ENCODE peak calls at places on chromosomes 2 and 18, in seven cellular contexts. One of them, this sample, is unnamed.

GRCh38 chr18:25875574-25875973 is 214.8 kb downstream of the SS18 start:
- DNase-seq in A549: no peak
- DNase-seq in AG10803: no peak
- DNase-seq in fibroblast of pulmonary artery: no peak
- DNase-seq in neural progenitor cell: no peak
- DNase-seq in choroid plexus epithelial cell: peak
- DNase-seq in fibroblast of villous mesenchyme: no peak
- DNase-seq in this sample: no peak

GRCh38 chr18:72762505-72763122 is 105.2 kb downstream of the NETO1 start:
- DNase-seq in A549: peak
- DNase-seq in AG10803: peak
- DNase-seq in fibroblast of pulmonary artery: peak
- DNase-seq in neural progenitor cell: peak
- DNase-seq in choroid plexus epithelial cell: peak
- DNase-seq in fibroblast of villous mesenchyme: peak
- DNase-seq in this sample: peak

GRCh38 chr2:174985624-174986023 is 19.6 kb downstream of the CHN1 start:
- DNase-seq in A549: no peak
- DNase-seq in AG10803: peak
- DNase-seq in fibroblast of pulmonary artery: peak
- DNase-seq in neural progenitor cell: peak
- DNase-seq in choroid plexus epithelial cell: peak
- DNase-seq in fibroblast of villous mesenchyme: peak
- DNase-seq in this sample: peak

GRCh38 chr2:137231616-137232015 is 466.3 kb downstream of the THSD7B start:
- DNase-seq in A549: no peak
- DNase-seq in AG10803: no peak
- DNase-seq in fibroblast of pulmonary artery: no peak
- DNase-seq in neural progenitor cell: no peak
- DNase-seq in choroid plexus epithelial cell: no peak
- DNase-seq in fibroblast of villous mesenchyme: no peak
- DNase-seq in this sample: no peak

GRCh38 chr2:9653485-9654271 is 22.9 kb upstream of the YWHAQ start:
- DNase-seq in A549: no peak
- DNase-seq in AG10803: no peak
- DNase-seq in fibroblast of pulmonary artery: no peak
- DNase-seq in neural progenitor cell: no peak
- DNase-seq in choroid plexus epithelial cell: no peak
- DNase-seq in fibroblast of villous mesenchyme: no peak
- DNase-seq in this sample: no peak

GRCh38 chr2:218981390-218982311 is 3.3 kb downstream of the FEV start:
- DNase-seq in A549: no peak
- DNase-seq in AG10803: no peak
- DNase-seq in fibroblast of pulmonary artery: peak
- DNase-seq in neural progenitor cell: peak
- DNase-seq in choroid plexus epithelial cell: no peak
- DNase-seq in fibroblast of villous mesenchyme: no peak
- DNase-seq in this sample: peak

GRCh38 chr2:108927936-108928659 is 60.9 kb downstream of the EDAR start:
- DNase-seq in A549: peak
- DNase-seq in AG10803: peak
- DNase-seq in fibroblast of pulmonary artery: peak
- DNase-seq in neural progenitor cell: peak
- DNase-seq in choroid plexus epithelial cell: peak
- DNase-seq in fibroblast of villous mesenchyme: peak
- DNase-seq in this sample: peak

GRCh38 chr18:75782826-75783225 is 355.3 kb upstream of the SMIM21 start:
- DNase-seq in A549: no peak
- DNase-seq in AG10803: no peak
- DNase-seq in fibroblast of pulmonary artery: no peak
- DNase-seq in neural progenitor cell: no peak
- DNase-seq in choroid plexus epithelial cell: no peak
- DNase-seq in fibroblast of villous mesenchyme: no peak
- DNase-seq in this sample: no peak

GRCh38 chr2:70922591-70923234 is 13.0 kb upstream of the ATP6V1B1 start:
- DNase-seq in A549: no peak
- DNase-seq in AG10803: no peak
- DNase-seq in fibroblast of pulmonary artery: no peak
- DNase-seq in neural progenitor cell: no peak
- DNase-seq in choroid plexus epithelial cell: peak
- DNase-seq in fibroblast of villous mesenchyme: no peak
- DNase-seq in this sample: no peak

GRCh38 chr2:20642026-20642971 is 8.6 kb downstream of the HS1BP3 start:
- DNase-seq in A549: peak
- DNase-seq in AG10803: peak
- DNase-seq in fibroblast of pulmonary artery: peak
- DNase-seq in neural progenitor cell: peak
- DNase-seq in choroid plexus epithelial cell: peak
- DNase-seq in fibroblast of villous mesenchyme: peak
- DNase-seq in this sample: peak

GRCh38 chr2:33602216-33602830 is 3.2 kb upstream of the FAM98A start:
- DNase-seq in A549: no peak
- DNase-seq in AG10803: peak
- DNase-seq in fibroblast of pulmonary artery: no peak
- DNase-seq in neural progenitor cell: no peak
- DNase-seq in choroid plexus epithelial cell: no peak
- DNase-seq in fibroblast of villous mesenchyme: no peak
- DNase-seq in this sample: peak

GRCh38 chr2:219021591-219021990 is 19.7 kb downstream of the CFAP65 start:
- DNase-seq in A549: no peak
- DNase-seq in AG10803: no peak
- DNase-seq in fibroblast of pulmonary artery: no peak
- DNase-seq in neural progenitor cell: no peak
- DNase-seq in choroid plexus epithelial cell: no peak
- DNase-seq in fibroblast of villous mesenchyme: no peak
- DNase-seq in this sample: no peak

GRCh38 chr2:239006886-239007285 is 159.0 kb downstream of the TWIST2 start:
- DNase-seq in A549: no peak
- DNase-seq in AG10803: no peak
- DNase-seq in fibroblast of pulmonary artery: peak
- DNase-seq in neural progenitor cell: no peak
- DNase-seq in choroid plexus epithelial cell: no peak
- DNase-seq in fibroblast of villous mesenchyme: no peak
- DNase-seq in this sample: peak

GRCh38 chr2:217086038-217086522 is 226.2 kb upstream of the TNP1 start:
- DNase-seq in A549: no peak
- DNase-seq in AG10803: peak
- DNase-seq in fibroblast of pulmonary artery: no peak
- DNase-seq in neural progenitor cell: no peak
- DNase-seq in choroid plexus epithelial cell: peak
- DNase-seq in fibroblast of villous mesenchyme: peak
- DNase-seq in this sample: peak

GRCh38 chr2:196172976-196173375 is 1.6 kb upstream of the STK17B start:
- DNase-seq in A549: no peak
- DNase-seq in AG10803: no peak
- DNase-seq in fibroblast of pulmonary artery: no peak
- DNase-seq in neural progenitor cell: no peak
- DNase-seq in choroid plexus epithelial cell: no peak
- DNase-seq in fibroblast of villous mesenchyme: no peak
- DNase-seq in this sample: no peak

GRCh38 chr2:204325468-204325867 is 219.8 kb upstream of the PARD3B start:
- DNase-seq in A549: peak
- DNase-seq in AG10803: peak
- DNase-seq in fibroblast of pulmonary artery: peak
- DNase-seq in neural progenitor cell: peak
- DNase-seq in choroid plexus epithelial cell: peak
- DNase-seq in fibroblast of villous mesenchyme: peak
- DNase-seq in this sample: peak

GRCh38 chr2:128612628-128613027 is 294.0 kb upstream of the HS6ST1 start:
- DNase-seq in A549: no peak
- DNase-seq in AG10803: no peak
- DNase-seq in fibroblast of pulmonary artery: no peak
- DNase-seq in neural progenitor cell: no peak
- DNase-seq in choroid plexus epithelial cell: no peak
- DNase-seq in fibroblast of villous mesenchyme: no peak
- DNase-seq in this sample: no peak

GRCh38 chr2:208250401-208250800 is 4.5 kb downstream of the IDH1 start:
- DNase-seq in A549: no peak
- DNase-seq in AG10803: peak
- DNase-seq in fibroblast of pulmonary artery: peak
- DNase-seq in neural progenitor cell: no peak
- DNase-seq in choroid plexus epithelial cell: peak
- DNase-seq in fibroblast of villous mesenchyme: peak
- DNase-seq in this sample: peak

GRCh38 chr2:240716130-240716798 is 24.6 kb downstream of the AQP12A start:
- DNase-seq in A549: no peak
- DNase-seq in AG10803: no peak
- DNase-seq in fibroblast of pulmonary artery: no peak
- DNase-seq in neural progenitor cell: no peak
- DNase-seq in choroid plexus epithelial cell: no peak
- DNase-seq in fibroblast of villous mesenchyme: no peak
- DNase-seq in this sample: no peak

GRCh38 chr2:47307066-47307465 is 95.9 kb upstream of the MSH2 start:
- DNase-seq in A549: no peak
- DNase-seq in AG10803: peak
- DNase-seq in fibroblast of pulmonary artery: no peak
- DNase-seq in neural progenitor cell: no peak
- DNase-seq in choroid plexus epithelial cell: peak
- DNase-seq in fibroblast of villous mesenchyme: no peak
- DNase-seq in this sample: no peak

DNA sequence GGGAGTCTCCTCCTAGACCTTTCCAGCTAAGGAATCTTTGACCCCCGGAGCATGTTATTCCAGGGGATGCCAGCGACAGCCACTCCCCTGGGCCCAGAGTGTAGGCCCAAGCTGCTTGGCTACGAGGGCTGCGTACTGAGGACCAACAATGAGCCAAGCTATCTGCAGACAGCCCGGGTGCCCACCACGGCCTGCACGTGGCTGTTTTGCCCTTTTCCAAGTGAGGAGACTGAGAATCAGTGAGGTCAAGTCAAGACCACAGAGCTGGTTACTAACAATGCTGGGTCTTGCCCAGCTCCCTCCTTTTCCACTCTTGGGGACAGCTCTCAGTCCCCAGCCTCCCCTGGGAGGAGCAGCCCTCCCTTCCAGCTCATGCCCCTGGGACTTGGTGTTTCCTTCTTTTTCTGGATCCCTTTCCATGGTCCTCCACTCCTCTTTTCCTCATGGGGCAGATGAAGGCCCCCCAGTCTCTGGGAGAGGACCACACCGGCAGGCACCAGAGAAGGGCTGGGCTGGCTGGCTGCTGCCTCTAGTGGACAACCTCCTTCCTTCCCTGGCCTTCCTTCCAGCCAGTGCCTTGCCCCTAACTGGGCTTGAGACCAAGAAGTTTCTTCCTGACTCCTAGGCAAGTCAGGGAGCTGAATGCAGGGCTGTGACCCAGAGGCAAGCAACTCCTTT is 550 bp upstream of the MALL start:
- DNase-seq in A549: peak
- DNase-seq in AG10803: peak
- DNase-seq in fibroblast of pulmonary artery: peak
- DNase-seq in neural progenitor cell: peak
- DNase-seq in choroid plexus epithelial cell: peak
- DNase-seq in fibroblast of villous mesenchyme: peak
- DNase-seq in this sample: peak
- TF ChIP-seq CTCF in A549: peak
- TF ChIP-seq CTCF in AG10803: peak
- TF ChIP-seq CTCF in fibroblast of pulmonary artery: peak
- TF ChIP-seq CTCF in neural progenitor cell: peak
- TF ChIP-seq CTCF in choroid plexus epithelial cell: peak
- TF ChIP-seq CTCF in fibroblast of villous mesenchyme: peak
- TF ChIP-seq CTCF in this sample: peak

GRCh38 chr2:58730764-58731487 is 489.8 kb upstream of the FANCL start:
- DNase-seq in A549: no peak
- DNase-seq in AG10803: no peak
- DNase-seq in fibroblast of pulmonary artery: no peak
- DNase-seq in neural progenitor cell: no peak
- DNase-seq in choroid plexus epithelial cell: no peak
- DNase-seq in fibroblast of villous mesenchyme: no peak
- DNase-seq in this sample: no peak
- H3K4me3 ChIP-seq in A549: no peak
- H3K4me3 ChIP-seq in AG10803: no peak
- H3K4me3 ChIP-seq in fibroblast of pulmonary artery: no peak
- H3K4me3 ChIP-seq in neural progenitor cell: no peak
- H3K4me3 ChIP-seq in choroid plexus epithelial cell: no peak
- H3K4me3 ChIP-seq in fibroblast of villous mesenchyme: no peak
- H3K4me3 ChIP-seq in this sample: no peak

GRCh38 chr2:63055510-63056308 is 5.1 kb downstream of the OTX1 start:
- DNase-seq in A549: no peak
- DNase-seq in AG10803: no peak
- DNase-seq in fibroblast of pulmonary artery: no peak
- DNase-seq in neural progenitor cell: peak
- DNase-seq in choroid plexus epithelial cell: no peak
- DNase-seq in fibroblast of villous mesenchyme: no peak
- DNase-seq in this sample: peak
- TF ChIP-seq CTCF in A549: no peak
- TF ChIP-seq CTCF in AG10803: no peak
- TF ChIP-seq CTCF in fibroblast of pulmonary artery: no peak
- TF ChIP-seq CTCF in neural progenitor cell: no peak
- TF ChIP-seq CTCF in choroid plexus epithelial cell: no peak
- TF ChIP-seq CTCF in fibroblast of villous mesenchyme: no peak
- TF ChIP-seq CTCF in this sample: no peak

DNA sequence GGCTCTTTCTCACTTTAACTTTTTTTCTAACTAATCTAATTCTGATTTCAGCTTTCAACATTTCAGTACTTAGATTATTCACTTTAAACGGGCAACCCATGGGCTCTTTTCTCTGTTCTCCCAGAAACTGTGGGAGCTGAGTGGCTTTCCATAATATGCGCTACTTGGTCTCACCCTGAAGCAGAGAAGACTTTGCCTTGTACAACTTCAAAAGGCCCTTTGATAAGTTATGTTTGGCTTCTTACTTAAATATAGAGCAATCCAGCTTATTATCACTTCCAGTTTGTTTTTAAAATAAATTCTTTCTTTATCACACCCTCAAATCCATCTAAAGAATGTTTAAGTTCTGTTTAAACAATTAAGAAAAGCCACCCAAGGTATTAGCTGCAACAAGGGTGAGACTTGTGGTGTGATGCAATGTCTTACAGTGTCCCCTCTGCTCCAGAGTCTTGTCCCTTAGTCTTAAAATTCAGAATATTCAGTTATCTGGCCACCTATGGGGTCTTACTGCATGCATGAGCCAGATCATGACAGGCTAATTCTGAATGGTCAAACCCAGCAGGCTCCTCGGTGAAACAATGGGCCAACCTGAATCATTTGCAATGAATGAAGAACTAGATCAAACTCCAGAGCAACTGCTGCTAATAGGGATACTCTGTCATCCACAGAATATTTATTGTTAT is 38.8 kb downstream of the GCG start:
- DNase-seq in A549: no peak
- DNase-seq in AG10803: no peak
- DNase-seq in fibroblast of pulmonary artery: no peak
- DNase-seq in neural progenitor cell: peak
- DNase-seq in choroid plexus epithelial cell: no peak
- DNase-seq in fibroblast of villous mesenchyme: no peak
- DNase-seq in this sample: no peak
- H3K4me3 ChIP-seq in A549: no peak
- H3K4me3 ChIP-seq in AG10803: no peak
- H3K4me3 ChIP-seq in fibroblast of pulmonary artery: no peak
- H3K4me3 ChIP-seq in neural progenitor cell: no peak
- H3K4me3 ChIP-seq in choroid plexus epithelial cell: no peak
- H3K4me3 ChIP-seq in fibroblast of villous mesenchyme: no peak
- H3K4me3 ChIP-seq in this sample: no peak